ENCODE peak calls at places on chromosome 15, in seven cellular contexts. W is KG1; K is HL-60; L is HuH-7; A is activated T-cell treated with anti-CD3 and anti-CD28 coated beads, Interleukin-2, amount 50 U/mL, for 72 hours; D is HEK293T; C is nucleus accumbens. I is an unnamed sample.

GRCh38 chr15:89395461-89395875 is 60.8 kb upstream of the POLG start:
- DNase-seq in W (no peak), K (peak), L (no peak), A (no peak), D (no peak), C (peak), I (no peak)

GRCh38 chr15:63013052-63013808 is 29.3 kb upstream of the TPM1 start:
- DNase-seq in W (no peak), K (no peak), L (no peak), A (no peak), D (no peak), C (no peak), I (no peak)

GRCh38 chr15:66019826-66020398 is 150.6 kb downstream of the RAB11A start:
- DNase-seq in W (no peak), K (no peak), L (no peak), A (no peak), D (no peak), C (no peak), I (no peak)

GRCh38 chr15:31214158-31214863 is 112.3 kb upstream of the KLF13 start:
- DNase-seq in W (no peak), K (peak), L (peak), A (no peak), D (no peak), C (no peak), I (no peak)

GRCh38 chr15:97684249-97684648 is 276.3 kb upstream of the ARRDC4 start:
- DNase-seq in W (no peak), K (peak), L (no peak), A (no peak), D (no peak), C (no peak), I (no peak)

GRCh38 chr15:64422697-64423096 is 35.1 kb downstream of the TRIP4 start:
- DNase-seq in W (no peak), K (no peak), L (no peak), A (no peak), D (no peak), C (no peak), I (no peak)

GRCh38 chr15:48336940-48337339 is 5.7 kb downstream of the DUT start:
- DNase-seq in W (no peak), K (no peak), L (no peak), A (peak), D (no peak), C (no peak), I (peak)

GRCh38 chr15:25410649-25411048 is 28.2 kb downstream of the UBE3A start:
- DNase-seq in W (no peak), K (peak), L (no peak), A (no peak), D (no peak), C (no peak), I (no peak)